ENCODE peak calls at places on chromosomes 1 and 21, in ten cellular contexts. U is choroid plexus epithelial cell, R is mesenchymal stem cell, H is astrocyte of the spinal cord, O is left cardiac atrium, A is H9, P is skeletal muscle cell, E is retinal pigment epithelial cell, D is EH, C is DMS53. G is an unnamed sample.
A peak's percentile ranks its signal among the peaks of the same experiment; 100 is the strongest.

GRCh38 chr1:201341377-201341776 is 36.1 kb downstream of the TNNT2 start:
- DNase-seq in U (no peak), R (no peak), H (no peak), O (no peak), A (no peak), P (no peak), E (no peak), D (no peak), C (no peak), G (no peak)

GRCh38 chr1:26044971-26045711 is 777 bp downstream of the SLC30A2 start:
- DNase-seq in U (no peak), R (no peak), H (no peak), O (no peak), A (peak; percentile 47), P (no peak), E (no peak), D (no peak), C (no peak), G (peak; percentile 13)

GRCh38 chr1:186806477-186806876 is 22.3 kb upstream of the PLA2G4A start:
- DNase-seq in U (peak; percentile 70), R (peak; percentile 59), H (no peak), O (peak; percentile 31), A (peak; percentile 32), P (no peak), E (no peak), D (peak; percentile 29), C (peak; percentile 83), G (peak; percentile 10)

GRCh38 chr1:13792429-13792828 is 92.4 kb downstream of the PRDM2 start:
- DNase-seq in U (peak; percentile 43), R (no peak), H (peak; percentile 60), O (no peak), A (no peak), P (peak; percentile 16), E (no peak), D (peak; percentile 85), C (no peak), G (no peak)

GRCh38 chr1:153540394-153541361 is at the start of gene S100A5:
- DNase-seq in U (no peak), R (no peak), H (no peak), O (no peak), A (no peak), P (no peak), E (no peak), D (peak; percentile 69), C (peak; percentile 14), G (peak; percentile 57)

GRCh38 chr1:29004813-29005212 is 90.4 kb downstream of the EPB41 start:
- DNase-seq in U (no peak), R (no peak), H (no peak), O (no peak), A (no peak), P (no peak), E (no peak), D (no peak), C (no peak), G (no peak)

GRCh38 chr1:42931108-42931539 is 27.5 kb downstream of the SLC2A1 start:
- DNase-seq in U (peak; percentile 66), R (peak; percentile 56), H (no peak), O (no peak), A (peak; percentile 79), P (no peak), E (no peak), D (peak; percentile 62), C (peak; percentile 70), G (peak; percentile 23)

GRCh38 chr21:38995755-38996154 is 187.5 kb downstream of the PSMG1 start:
- DNase-seq in U (no peak), R (no peak), H (no peak), O (no peak), A (no peak), P (no peak), E (no peak), D (no peak), C (peak; percentile 13), G (peak; percentile 68)

GRCh38 chr1:183002267-183002666 is 21.0 kb upstream of the LAMC1 start:
- DNase-seq in U (no peak), R (no peak), H (no peak), O (no peak), A (no peak), P (no peak), E (no peak), D (no peak), C (no peak), G (peak; percentile 59)

GRCh38 chr1:156709743-156710489 is 4.5 kb upstream of the CRABP2 start:
- DNase-seq in U (peak; percentile 21), R (no peak), H (peak; percentile 61), O (peak; percentile 81), A (no peak), P (no peak), E (no peak), D (peak; percentile 85), C (peak; percentile 58), G (peak; percentile 83)

GRCh38 chr1:99645199-99645598 is 714 bp upstream of the PALMD start:
- DNase-seq in U (peak; percentile 61), R (peak; percentile 48), H (no peak), O (peak; percentile 71), A (no peak), P (peak; percentile 41), E (peak; percentile 84), D (peak; percentile 41), C (peak; percentile 43), G (peak; percentile 10)

GRCh38 chr1:55504306-55504706 is 289.1 kb upstream of the USP24 start:
- DNase-seq in U (no peak), R (peak; percentile 23), H (no peak), O (no peak), A (no peak), P (no peak), E (peak; percentile 26), D (peak; percentile 19), C (no peak), G (no peak)

GRCh38 chr1:208207388-208208131 is 36.6 kb downstream of the PLXNA2 start:
- DNase-seq in U (peak; percentile 98), R (peak; percentile 98), H (peak; percentile 97), O (peak; percentile 76), A (no peak), P (peak; percentile 98), E (peak; percentile 95), D (peak; percentile 96), C (peak; percentile 29), G (peak; percentile 64)

GRCh38 chr1:183209533-183210158 is 23.6 kb downstream of the LAMC2 start:
- DNase-seq in U (peak; percentile 86), R (peak; percentile 87), H (peak; percentile 75), O (no peak), A (no peak), P (peak; percentile 62), E (no peak), D (peak; percentile 93), C (peak; percentile 64), G (peak; percentile 85)

GRCh38 chr1:154148787-154149186 is 6.1 kb downstream of the NUP210L start:
- DNase-seq in U (peak; percentile 54), R (no peak), H (no peak), O (no peak), A (no peak), P (no peak), E (no peak), D (no peak), C (peak; percentile 75), G (no peak)

GRCh38 chr1:50637460-50637859 is 214.2 kb upstream of the DMRTA2 start:
- DNase-seq in U (peak; percentile 28), R (no peak), H (no peak), O (no peak), A (no peak), P (no peak), E (no peak), D (no peak), C (no peak), G (no peak)

GRCh38 chr1:9778905-9779304 is 44.9 kb downstream of the CLSTN1 start:
- DNase-seq in U (peak; percentile 39), R (no peak), H (no peak), O (no peak), A (no peak), P (no peak), E (no peak), D (no peak), C (no peak), G (no peak)

GRCh38 chr1:29437946-29438345 is 201.6 kb downstream of the PTPRU start:
- DNase-seq in U (peak; percentile 14), R (no peak), H (no peak), O (no peak), A (no peak), P (no peak), E (no peak), D (no peak), C (no peak), G (no peak)

GRCh38 chr1:22410401-22410800 is 41.2 kb upstream of the ZBTB40 start:
- DNase-seq in U (no peak), R (no peak), H (no peak), O (no peak), A (no peak), P (no peak), E (no peak), D (no peak), C (no peak), G (no peak)

GRCh38 chr1:6704746-6705145 is 3.1 kb upstream of the DNAJC11 start:
- DNase-seq in U (no peak), R (no peak), H (no peak), O (no peak), A (no peak), P (no peak), E (no peak), D (no peak), C (no peak), G (no peak)

GRCh38 chr1:19771350-19771749 is 28.4 kb downstream of the TMCO4 start:
- DNase-seq in U (no peak), R (no peak), H (no peak), O (no peak), A (no peak), P (no peak), E (no peak), D (no peak), C (no peak), G (no peak)

GRCh38 chr1:46991083-46991923 is 32.2 kb upstream of the CYP4X1 start:
- DNase-seq in U (peak; percentile 41), R (no peak), H (peak; percentile 5), O (no peak), A (peak; percentile 62), P (no peak), E (peak; percentile 8), D (no peak), C (peak; percentile 87), G (peak; percentile 13)

GRCh38 chr1:51961231-51961630 is 29.3 kb downstream of the RAB3B start:
- DNase-seq in U (no peak), R (no peak), H (no peak), O (no peak), A (no peak), P (no peak), E (no peak), D (no peak), C (no peak), G (no peak)

GRCh38 chr1:39080884-39081265 is 54.7 kb downstream of the NDUFS5 start:
- DNase-seq in U (no peak), R (no peak), H (no peak), O (peak; percentile 48), A (peak; percentile 87), P (no peak), E (no peak), D (no peak), C (no peak), G (no peak)

GRCh38 chr1:12486401-12487005 is 131.5 kb downstream of the DHRS3 start:
- DNase-seq in U (peak; percentile 96), R (no peak), H (peak; percentile 86), O (no peak), A (no peak), P (no peak), E (no peak), D (peak; percentile 84), C (peak; percentile 33), G (no peak)

GRCh38 chr1:186073697-186074096 is 301.4 kb downstream of the TPR start:
- DNase-seq in U (no peak), R (no peak), H (no peak), O (no peak), A (no peak), P (no peak), E (no peak), D (no peak), C (no peak), G (no peak)